ENCODE peak calls at places on chromosomes 13 and 19, in six cellular contexts. Y, R, A, X, O and Z are unnamed samples.

GRCh38 chr19:40376286-40376862 is 13.6 kb downstream of the HIPK4 start:
- DNase-seq in A (no peak), O (no peak), R (no peak), Y (no peak), X (no peak), Z (no peak)

GRCh38 chr13:52195052-52195837 is 35.8 kb upstream of the NEK3 start:
- DNase-seq in A (peak; percentile 85), X (no peak), Y (peak; percentile 53), O (no peak), R (peak; percentile 55), Z (no peak)

GRCh38 chr13:41365636-41366035 is 54.6 kb downstream of the NAA16 start:
- DNase-seq in R (no peak), X (no peak), A (no peak), O (no peak), Y (no peak), Z (no peak)

GRCh38 chr19:16400911-16401675 is 70.7 kb downstream of the EPS15L1 start:
- DNase-seq in A (peak; percentile 54), R (peak; percentile 15), X (no peak), O (no peak), Y (peak; percentile 52), Z (no peak)

GRCh38 chr19:14383556-14383897 is 2.3 kb downstream of the ADGRE5 start:
- DNase-seq in A (peak; percentile 52), Y (no peak), X (no peak), R (no peak), O (no peak), Z (no peak)

GRCh38 chr19:35797663-35798062 is 15.0 kb downstream of the PRODH2 start:
- DNase-seq in A (no peak), R (no peak), O (no peak), X (no peak), Y (no peak), Z (no peak)

GRCh38 chr19:28701491-28701890 is 511.5 kb downstream of the UQCRFS1 start:
- DNase-seq in O (no peak), A (peak; percentile 6), X (no peak), Y (no peak), R (no peak), Z (no peak)

GRCh38 chr13:85650613-85651012 is 148.6 kb downstream of the SLITRK6 start:
- DNase-seq in X (no peak), O (no peak), R (no peak), Y (no peak), A (no peak), Z (no peak)

GRCh38 chr19:49116544-49116943 is 2.4 kb downstream of the LIN7B start:
- DNase-seq in A (no peak), R (no peak), X (no peak), Y (no peak), O (no peak), Z (no peak)

GRCh38 chr19:13629687-13630357 is 123.5 kb upstream of the CACNA1A start:
- DNase-seq in A (peak; percentile 92), R (no peak), O (no peak), Y (no peak), X (no peak), Z (no peak)

GRCh38 chr13:96636310-96636709 is 358.0 kb downstream of the OXGR1 start:
- DNase-seq in X (peak; percentile 36), Y (no peak), O (no peak), A (peak; percentile 60), R (no peak), Z (no peak)

GRCh38 chr19:45172611-45173208 is 5.3 kb downstream of the TRAPPC6A start:
- DNase-seq in A (no peak), R (no peak), Y (no peak), X (no peak), O (no peak), Z (no peak)

GRCh38 chr19:50838239-50838638 is 4.9 kb upstream of the KLK15 start:
- DNase-seq in Y (no peak), X (peak; percentile 9), R (no peak), O (no peak), A (no peak), Z (no peak)

GRCh38 chr19:309206-309565 is 18.0 kb upstream of the PLPP2 start:
- DNase-seq in R (no peak), A (no peak), Y (no peak), X (no peak), O (no peak), Z (no peak)

GRCh38 chr13:43874512-43875092 is 4.9 kb downstream of the CCDC122 start:
- DNase-seq in A (peak; percentile 55), O (no peak), Y (no peak), R (no peak), X (peak; percentile 15), Z (peak; percentile 60)

GRCh38 chr19:41362143-41362847 is 1.7 kb downstream of the B9D2 start:
- DNase-seq in O (no peak), X (peak; percentile 36), Y (no peak), R (no peak), A (no peak), Z (no peak)

GRCh38 chr19:19137556-19138109 is 645 bp downstream of the TMEM161A start:
- DNase-seq in Y (no peak), A (peak; percentile 7), O (no peak), X (no peak), R (no peak), Z (no peak)

GRCh38 chr13:94662274-94662945 is 49.9 kb downstream of the SOX21 start:
- DNase-seq in O (no peak), A (no peak), R (no peak), Y (no peak), X (no peak), Z (no peak)

GRCh38 chr19:45670670-45671453 is 2.8 kb downstream of the GIPR start:
- DNase-seq in O (peak; percentile 70), R (peak; percentile 46), A (peak; percentile 67), Y (peak; percentile 57), X (peak; percentile 84), Z (peak; percentile 72)

GRCh38 chr19:13428352-13428751 is 77.9 kb downstream of the CACNA1A start:
- DNase-seq in O (peak; percentile 8), A (peak; percentile 40), Y (peak; percentile 8), R (peak; percentile 9), X (no peak), Z (no peak)

GRCh38 chr19:33232656-33233055 is 7.0 kb upstream of the SLC7A10 start:
- DNase-seq in Y (no peak), A (no peak), X (no peak), R (no peak), O (no peak), Z (no peak)

GRCh38 chr19:28737021-28737525 is 475.9 kb downstream of the UQCRFS1 start:
- DNase-seq in A (peak; percentile 57), O (no peak), R (no peak), Y (no peak), X (peak; percentile 23), Z (peak; percentile 53)

GRCh38 chr19:12833747-12834417 is 497 bp downstream of the RTBDN start:
- DNase-seq in R (peak; percentile 42), X (no peak), O (peak; percentile 57), Y (peak; percentile 41), A (no peak), Z (no peak)

GRCh38 chr13:21319869-21320641 is 139.0 kb downstream of the ZDHHC20 start:
- DNase-seq in O (no peak), A (no peak), Y (no peak), R (no peak), X (no peak), Z (no peak)

GRCh38 chr19:50820549-50821247 is 2.9 kb downstream of the KLK1 start:
- DNase-seq in A (no peak), Y (no peak), X (peak; percentile 6), R (no peak), O (no peak), Z (no peak)

GRCh38 chr13:66106246-66106645 is 1123.9 kb downstream of the PCDH9 start:
- DNase-seq in X (no peak), Y (no peak), O (no peak), A (no peak), R (no peak), Z (no peak)

GRCh38 chr19:2095338-2095938 is 688 bp downstream of the MOB3A start:
- DNase-seq in Y (no peak), A (no peak), O (no peak), X (no peak), R (no peak), Z (no peak)

GRCh38 chr13:99008577-99008976 is 30.7 kb upstream of the DOCK9 start:
- DNase-seq in Y (no peak), X (no peak), A (no peak), R (no peak), O (no peak), Z (no peak)

GRCh38 chr13:99339736-99340392 is 32.7 kb upstream of the GPR183 start:
- DNase-seq in A (peak; percentile 64), R (peak; percentile 58), O (no peak), X (no peak), Y (no peak), Z (no peak)

GRCh38 chr19:6187374-6187773 is 51.9 kb downstream of the ACSBG2 start:
- DNase-seq in O (no peak), X (no peak), R (no peak), Y (no peak), A (no peak), Z (no peak)

GRCh38 chr13:104310861-104311260 is 1244.6 kb upstream of the SLC10A2 start:
- DNase-seq in O (no peak), R (no peak), Y (no peak), X (no peak), A (peak; percentile 25), Z (no peak)